ENCODE peak calls at places on chromosomes 6 and 20, in nine cellular contexts. L is tibial artery, V is hypothalamus, C is astrocyte of the spinal cord, N is MM.1S, F is COLO829, I is HT1080, J is G401, W is NCI-H69. E is an unnamed sample.

GRCh38 chr6:142009647-142010046 is 123.1 kb upstream of the GJE1 start:
- DNase-seq in L (no peak), V (no peak), C (peak; percentile 57), N (no peak), F (peak; percentile 17), I (no peak), J (no peak), W (no peak), E (no peak)

GRCh38 chr6:86153529-86153928 is 510.8 kb upstream of the SYNCRIP start:
- DNase-seq in L (no peak), V (no peak), C (no peak), N (no peak), F (no peak), I (no peak), J (no peak), W (no peak), E (no peak)

GRCh38 chr6:39870950-39871349 is 63.3 kb downstream of the MOCS1 start:
- DNase-seq in L (no peak), V (no peak), C (no peak), N (no peak), F (no peak), I (no peak), J (no peak), W (no peak), E (no peak)

GRCh38 chr6:101435028-101435427 is 41.5 kb downstream of the GRIK2 start:
- DNase-seq in L (no peak), V (no peak), C (no peak), N (no peak), F (no peak), I (no peak), J (no peak), W (peak; percentile 35), E (no peak)

GRCh38 chr6:134517863-134518262 is 200.0 kb upstream of the SGK1 start:
- DNase-seq in L (no peak), V (no peak), C (no peak), N (no peak), F (no peak), I (no peak), J (no peak), W (no peak), E (no peak)

GRCh38 chr20:38145094-38146075 is 19.7 kb downstream of the TGM2 start:
- DNase-seq in L (no peak), V (no peak), C (peak; percentile 52), N (no peak), F (no peak), I (peak; percentile 66), J (no peak), W (no peak), E (no peak)

GRCh38 chr6:80457044-80457933 is 350.8 kb downstream of the BCKDHB start:
- DNase-seq in L (peak; percentile 88), V (peak; percentile 3), C (peak; percentile 96), N (no peak), F (peak; percentile 48), I (peak; percentile 93), J (peak; percentile 98), W (peak; percentile 80), E (peak; percentile 86)

GRCh38 chr6:145034664-145035063 is 700.7 kb downstream of the EPM2A start:
- DNase-seq in L (no peak), V (no peak), C (no peak), N (no peak), F (no peak), I (no peak), J (no peak), W (peak; percentile 62), E (no peak)

GRCh38 chr6:27669278-27669797 is 196.4 kb upstream of the ZNF184 start:
- DNase-seq in L (no peak), V (no peak), C (peak; percentile 35), N (no peak), F (no peak), I (no peak), J (peak; percentile 37), W (peak; percentile 70), E (no peak)

GRCh38 chr6:21441386-21441785 is 152.2 kb upstream of the SOX4 start:
- DNase-seq in L (no peak), V (no peak), C (peak; percentile 18), N (no peak), F (no peak), I (peak; percentile 57), J (no peak), W (no peak), E (no peak)

GRCh38 chr6:135030056-135030473 is 24.6 kb downstream of the HBS1L start:
- DNase-seq in L (no peak), V (no peak), C (no peak), N (peak; percentile 72), F (no peak), I (no peak), J (no peak), W (no peak), E (no peak)

GRCh38 chr6:85129881-85130280 is 320.0 kb upstream of the NT5E start:
- DNase-seq in L (no peak), V (no peak), C (no peak), N (no peak), F (no peak), I (peak; percentile 15), J (no peak), W (no peak), E (no peak)

GRCh38 chr20:61486198-61486597 is 234.1 kb downstream of the CDH4 start:
- DNase-seq in L (no peak), V (no peak), C (no peak), N (no peak), F (no peak), I (no peak), J (no peak), W (no peak), E (no peak)

GRCh38 chr6:3916211-3916610 is 67.0 kb downstream of the FAM50B start:
- DNase-seq in L (no peak), V (no peak), C (no peak), N (no peak), F (no peak), I (peak; percentile 5), J (no peak), W (no peak), E (no peak)

GRCh38 chr6:46648869-46649488 is 3.6 kb downstream of the CYP39A1 start:
- DNase-seq in L (no peak), V (no peak), C (no peak), N (no peak), F (no peak), I (no peak), J (no peak), W (no peak), E (no peak)

GRCh38 chr6:41367700-41368099 is 32.3 kb downstream of the NCR2 start:
- DNase-seq in L (no peak), V (peak; percentile 22), C (peak; percentile 43), N (no peak), F (peak; percentile 76), I (peak; percentile 49), J (peak; percentile 59), W (peak; percentile 92), E (no peak)

GRCh38 chr6:23842760-23843159 is 283.3 kb upstream of the NRSN1 start:
- DNase-seq in L (no peak), V (no peak), C (no peak), N (no peak), F (no peak), I (no peak), J (no peak), W (no peak), E (no peak)

GRCh38 chr20:7237251-7237650 is 469.8 kb downstream of the BMP2 start:
- DNase-seq in L (no peak), V (no peak), C (no peak), N (no peak), F (no peak), I (no peak), J (no peak), W (no peak), E (no peak)

GRCh38 chr20:25032478-25033183 is 25.3 kb downstream of the ACSS1 start:
- DNase-seq in L (no peak), V (peak; percentile 90), C (peak; percentile 6), N (no peak), F (peak; percentile 90), I (no peak), J (peak; percentile 51), W (peak; percentile 23), E (no peak)

GRCh38 chr6:90000864-90001731 is 106.8 kb downstream of the GJA10 start:
- DNase-seq in L (no peak), V (no peak), C (no peak), N (no peak), F (no peak), I (peak; percentile 46), J (no peak), W (peak; percentile 60), E (no peak)

GRCh38 chr6:144219056-144219685 is 66.0 kb upstream of the UTRN start:
- DNase-seq in L (no peak), V (no peak), C (peak; percentile 64), N (peak; percentile 40), F (peak; percentile 50), I (peak; percentile 31), J (peak; percentile 53), W (peak; percentile 58), E (no peak)

GRCh38 chr6:167937948-167938911 is 59.2 kb upstream of the KIF25 start:
- DNase-seq in L (no peak), V (no peak), C (no peak), N (peak; percentile 7), F (no peak), I (peak; percentile 6), J (no peak), W (no peak), E (no peak)

GRCh38 chr6:133184798-133185380 is 56.3 kb upstream of the EYA4 start:
- DNase-seq in L (no peak), V (no peak), C (peak; percentile 41), N (peak; percentile 27), F (no peak), I (no peak), J (peak; percentile 31), W (peak; percentile 37), E (no peak)

GRCh38 chr6:84227044-84227433 is 404 bp downstream of the CEP162 start:
- DNase-seq in L (no peak), V (no peak), C (no peak), N (no peak), F (no peak), I (no peak), J (peak; percentile 22), W (peak; percentile 69), E (no peak)

GRCh38 chr6:158558415-158559306 is 1.2 kb upstream of the TMEM181 start:
- DNase-seq in L (peak; percentile 23), V (no peak), C (no peak), N (no peak), F (no peak), I (no peak), J (no peak), W (peak; percentile 35), E (peak; percentile 52)

GRCh38 chr20:41340327-41341055 is at the start of gene LPIN3:
- DNase-seq in L (peak; percentile 95), V (no peak), C (peak; percentile 81), N (peak; percentile 32), F (peak; percentile 93), I (peak; percentile 52), J (peak; percentile 55), W (peak; percentile 81), E (peak; percentile 92)

GRCh38 chr6:16939839-16940238 is 162.0 kb upstream of the STMND1 start:
- DNase-seq in L (no peak), V (no peak), C (no peak), N (no peak), F (no peak), I (no peak), J (no peak), W (no peak), E (no peak)

GRCh38 chr6:138772596-138773176 is 883 bp upstream of the CCDC28A start:
- DNase-seq in L (no peak), V (no peak), C (no peak), N (no peak), F (no peak), I (no peak), J (no peak), W (peak; percentile 81), E (no peak)

GRCh38 chr6:23533311-23533710 is 592.7 kb upstream of the NRSN1 start:
- DNase-seq in L (no peak), V (no peak), C (no peak), N (no peak), F (peak; percentile 8), I (peak; percentile 29), J (peak; percentile 14), W (no peak), E (no peak)

GRCh38 chr20:4341804-4342560 is 326.6 kb upstream of the RNF24 start:
- DNase-seq in L (no peak), V (no peak), C (peak; percentile 68), N (no peak), F (no peak), I (peak; percentile 21), J (no peak), W (no peak), E (no peak)

GRCh38 chr6:157877149-157877548 is 54.1 kb downstream of the SNX9 start:
- DNase-seq in L (no peak), V (no peak), C (no peak), N (no peak), F (no peak), I (no peak), J (no peak), W (no peak), E (no peak)